ENCODE peak calls at places on chromosomes 5 and 9, in nine cellular contexts. Y, S, E, J, H, I, M, W and B are unnamed samples.

GRCh38 chr9:137294091-137294683 is 7.9 kb downstream of the NRARP start:
- DNase-seq in H (no peak), I (no peak), S (no peak), E (no peak), M (peak; percentile 29), J (no peak), W (no peak), Y (no peak), B (peak; percentile 73)

GRCh38 chr5:174542037-174542436 is 182.3 kb upstream of the MSX2 start:
- DNase-seq in E (no peak), S (no peak), W (no peak), M (no peak), I (no peak), Y (no peak), J (no peak), H (no peak), B (no peak)

GRCh38 chr5:130720355-130720754 is 444.7 kb downstream of the HINT1 start:
- DNase-seq in Y (no peak), I (no peak), J (no peak), S (peak; percentile 51), W (peak; percentile 4), H (no peak), E (no peak), M (no peak), B (no peak)

GRCh38 chr9:78972303-78973002 is 599.3 kb upstream of the TLE4 start:
- DNase-seq in M (no peak), H (no peak), E (no peak), S (no peak), Y (no peak), J (no peak), I (no peak), W (no peak), B (no peak)

GRCh38 chr5:95261369-95262175 is 23.3 kb downstream of the MCTP1 start:
- DNase-seq in J (no peak), I (peak; percentile 3), M (no peak), E (peak; percentile 71), H (no peak), Y (no peak), W (peak; percentile 4), S (no peak), B (no peak)

GRCh38 chr9:18848657-18849056 is 184.4 kb downstream of the SAXO1 start:
- DNase-seq in W (no peak), S (no peak), I (no peak), Y (no peak), M (no peak), J (no peak), H (no peak), E (no peak), B (no peak)

GRCh38 chr5:168656633-168657032 is 77.5 kb upstream of the PANK3 start:
- DNase-seq in E (no peak), J (no peak), I (no peak), S (no peak), W (peak; percentile 57), H (no peak), M (no peak), Y (no peak), B (peak; percentile 13)

GRCh38 chr9:75130621-75131020 is 42.3 kb downstream of the OSTF1 start:
- DNase-seq in W (peak; percentile 56), M (no peak), J (no peak), S (no peak), H (no peak), Y (no peak), I (no peak), E (no peak), B (no peak)

GRCh38 chr9:127698985-127699670 is 7.7 kb upstream of the CFAP157 start:
- DNase-seq in H (peak; percentile 100), J (peak; percentile 96), E (no peak), I (no peak), Y (peak; percentile 78), W (peak; percentile 88), S (peak; percentile 99), M (peak; percentile 91), B (peak; percentile 98)

GRCh38 chr5:65873181-65873580 is 53.2 kb upstream of the ERBIN start:
- DNase-seq in J (no peak), I (no peak), Y (no peak), W (no peak), S (no peak), H (no peak), M (no peak), E (no peak), B (no peak)

GRCh38 chr5:172716796-172717313 is 54.1 kb downstream of the DUSP1 start:
- DNase-seq in S (peak; percentile 86), M (peak; percentile 91), E (peak; percentile 21), W (peak; percentile 57), Y (peak; percentile 60), H (peak; percentile 97), I (peak; percentile 70), J (peak; percentile 81), B (peak; percentile 95)

GRCh38 chr9:72586388-72587160 is 65.2 kb downstream of the TMC1 start:
- DNase-seq in S (no peak), Y (no peak), W (peak; percentile 76), J (no peak), H (no peak), E (peak; percentile 96), M (no peak), I (peak; percentile 11), B (no peak)

GRCh38 chr5:66810747-66811355 is 214.7 kb downstream of the MAST4 start:
- DNase-seq in W (no peak), J (no peak), S (no peak), Y (no peak), I (no peak), H (no peak), M (no peak), E (no peak), B (no peak)

GRCh38 chr9:105098370-105098769 is 146.1 kb upstream of the SLC44A1 start:
- DNase-seq in E (no peak), M (no peak), I (no peak), W (no peak), S (no peak), Y (no peak), H (no peak), J (no peak), B (no peak)

GRCh38 chr5:143887302-143887638 is 75.3 kb downstream of the HMHB1 start:
- DNase-seq in S (no peak), Y (no peak), W (no peak), J (no peak), H (peak; percentile 82), I (no peak), M (no peak), E (no peak), B (no peak)

GRCh38 chr5:180067986-180068385 is 3.6 kb downstream of the RNF130 start:
- DNase-seq in Y (no peak), M (no peak), J (no peak), E (no peak), I (no peak), W (no peak), H (peak; percentile 88), S (no peak), B (no peak)

GRCh38 chr5:141961466-141961865 is 3.5 kb upstream of the PCDH12 start:
- DNase-seq in M (no peak), I (no peak), J (no peak), S (no peak), W (no peak), Y (no peak), H (no peak), E (no peak), B (no peak)

GRCh38 chr5:134902071-134902801 is 2.7 kb upstream of the PCBD2 start:
- DNase-seq in I (no peak), Y (no peak), W (no peak), S (no peak), E (peak; percentile 40), M (no peak), H (no peak), J (no peak), B (no peak)

GRCh38 chr5:127801751-127802476 is 98.7 kb downstream of the CCDC192 start:
- DNase-seq in I (no peak), H (no peak), E (no peak), W (peak; percentile 23), Y (no peak), J (no peak), M (no peak), S (no peak), B (no peak)

GRCh38 chr5:93850311-93850710 is 108.9 kb upstream of the POU5F2 start:
- DNase-seq in H (no peak), M (no peak), W (no peak), S (no peak), I (no peak), Y (no peak), E (no peak), J (no peak), B (no peak)

GRCh38 chr9:99822096-99822595 is 461 bp downstream of the NR4A3 start:
- DNase-seq in H (no peak), I (no peak), J (no peak), S (no peak), E (no peak), W (no peak), M (peak; percentile 40), Y (no peak), B (no peak)

GRCh38 chr9:87035868-87036267 is 88.6 kb upstream of the GAS1 start:
- DNase-seq in Y (no peak), I (no peak), S (no peak), H (no peak), E (no peak), M (no peak), J (no peak), W (peak; percentile 68), B (no peak)

GRCh38 chr5:40652441-40653220 is 27.1 kb upstream of the PTGER4 start:
- DNase-seq in S (no peak), J (no peak), M (no peak), I (no peak), H (no peak), W (no peak), E (no peak), Y (no peak), B (no peak)

GRCh38 chr5:64229163-64229774 is 63.6 kb downstream of the RNF180 start:
- DNase-seq in I (no peak), S (peak; percentile 50), Y (no peak), H (no peak), M (no peak), J (no peak), W (no peak), E (peak; percentile 49), B (no peak)